ENCODE peak calls at places on chromosome 20, in eight cellular contexts. F, M, R, Y, G, N, C and X are unnamed samples.

GRCh38 chr20:3408251-3408637 is 775 bp upstream of the DNAAF9 start:
- DNase-seq in F (no peak), M (no peak), R (no peak), Y (no peak), G (no peak), N (no peak), C (no peak), X (no peak)

GRCh38 chr20:60976913-60977312 is 275.1 kb upstream of the CDH4 start:
- DNase-seq in F (no peak), M (no peak), R (no peak), Y (no peak), G (no peak), N (no peak), C (no peak), X (no peak)

GRCh38 chr20:59004493-59004762 is 2.6 kb downstream of the CTSZ start:
- DNase-seq in F (no peak), M (no peak), R (no peak), Y (peak; percentile 53), G (no peak), N (no peak), C (no peak), X (peak; percentile 30)

GRCh38 chr20:32522775-32523612 is 62.1 kb downstream of the NOL4L start:
- DNase-seq in F (no peak), M (no peak), R (no peak), Y (no peak), G (no peak), N (peak; percentile 30), C (peak; percentile 89), X (no peak)

GRCh38 chr20:12528591-12529041 is 480.2 kb upstream of the SPTLC3 start:
- DNase-seq in F (no peak), M (no peak), R (no peak), Y (no peak), G (no peak), N (no peak), C (no peak), X (no peak)

GRCh38 chr20:25017257-25017803 is 24.8 kb upstream of the APMAP start:
- DNase-seq in F (no peak), M (peak; percentile 87), R (peak; percentile 16), Y (no peak), G (no peak), N (no peak), C (peak; percentile 64), X (no peak)

GRCh38 chr20:63881451-63882226 is 13.3 kb upstream of the DNAJC5 start:
- DNase-seq in F (no peak), M (no peak), R (no peak), Y (no peak), G (no peak), N (no peak), C (no peak), X (no peak)

GRCh38 chr20:35404614-35405259 is 7.0 kb downstream of the UQCC1 start:
- DNase-seq in F (no peak), M (no peak), R (no peak), Y (no peak), G (no peak), N (no peak), C (no peak), X (no peak)

GRCh38 chr20:59151391-59151790 is 12.2 kb upstream of the ZNF831 start:
- DNase-seq in F (no peak), M (no peak), R (no peak), Y (no peak), G (no peak), N (no peak), C (no peak), X (no peak)

GRCh38 chr20:10848810-10849370 is 175.1 kb upstream of the JAG1 start:
- DNase-seq in F (no peak), M (peak; percentile 49), R (no peak), Y (peak; percentile 30), G (no peak), N (peak; percentile 98), C (peak; percentile 93), X (no peak)

GRCh38 chr20:8545212-8545611 is 413.1 kb downstream of the PLCB1 start:
- DNase-seq in F (no peak), M (no peak), R (no peak), Y (no peak), G (no peak), N (peak; percentile 73), C (no peak), X (no peak)

GRCh38 chr20:12090920-12091319 is 173.2 kb downstream of the BTBD3 start:
- DNase-seq in F (no peak), M (no peak), R (no peak), Y (no peak), G (no peak), N (no peak), C (no peak), X (no peak)

GRCh38 chr20:6044102-6044501 is 9.8 kb downstream of the LRRN4 start:
- DNase-seq in F (no peak), M (no peak), R (no peak), Y (no peak), G (peak; percentile 26), N (no peak), C (peak; percentile 23), X (no peak)

GRCh38 chr20:6629564-6629963 is 137.9 kb upstream of the BMP2 start:
- DNase-seq in F (no peak), M (no peak), R (no peak), Y (no peak), G (no peak), N (no peak), C (no peak), X (no peak)

GRCh38 chr20:58446264-58446937 is 57.4 kb downstream of the VAPB start:
- DNase-seq in F (no peak), M (no peak), R (no peak), Y (no peak), G (no peak), N (no peak), C (no peak), X (no peak)

GRCh38 chr20:64156136-64156885 is 7.9 kb upstream of the MYT1 start:
- DNase-seq in F (no peak), M (no peak), R (no peak), Y (no peak), G (no peak), N (no peak), C (no peak), X (no peak)

GRCh38 chr20:53343433-53343832 is 250.2 kb downstream of the ZNF217 start:
- DNase-seq in F (no peak), M (no peak), R (no peak), Y (no peak), G (no peak), N (no peak), C (no peak), X (no peak)

GRCh38 chr20:26218301-26218700 is 521.6 kb upstream of the ZNF337 start:
- DNase-seq in F (no peak), M (no peak), R (no peak), Y (no peak), G (no peak), N (no peak), C (no peak), X (no peak)

GRCh38 chr20:14696937-14697336 is 359.5 kb upstream of the FLRT3 start:
- DNase-seq in F (no peak), M (no peak), R (no peak), Y (no peak), G (no peak), N (no peak), C (no peak), X (no peak)

GRCh38 chr20:14698125-14698524 is 360.7 kb upstream of the FLRT3 start:
- DNase-seq in F (no peak), M (no peak), R (no peak), Y (no peak), G (no peak), N (no peak), C (no peak), X (no peak)

GRCh38 chr20:14698605-14699373 is 361.4 kb upstream of the FLRT3 start:
- DNase-seq in F (no peak), M (no peak), R (no peak), Y (no peak), G (no peak), N (no peak), C (no peak), X (no peak)

GRCh38 chr20:14706555-14706954 is 369.1 kb upstream of the FLRT3 start:
- DNase-seq in F (no peak), M (no peak), R (no peak), Y (no peak), G (no peak), N (no peak), C (no peak), X (no peak)

GRCh38 chr20:14700641-14700965 is 363.2 kb upstream of the FLRT3 start:
- DNase-seq in F (no peak), M (no peak), R (no peak), Y (no peak), G (no peak), N (peak; percentile 18), C (no peak), X (no peak)
- H3K27ac ChIP-seq in F (no peak overlapping the region), M (no peak overlapping the region), R (no peak overlapping the region), Y (no peak overlapping the region), G (no peak overlapping the region), N (no peak overlapping the region), C (no peak overlapping the region), X (no peak overlapping the region)

GRCh38 chr20:37991506-37992302 is 41.6 kb downstream of the TTI1 start:
- DNase-seq in F (no peak), M (no peak), R (no peak), Y (no peak), G (no peak), N (no peak), C (no peak), X (no peak)
- H3K36me3 ChIP-seq in F (peaks cover 62% of the 10 kb centered on the region), M (no peaks in the 10 kb centered on the region), R (peaks cover 20% of the 10 kb centered on the region), Y (peaks cover 46% of the 10 kb centered on the region), G (peaks cover 93% of the 10 kb centered on the region), N (peaks cover 6% of the 10 kb centered on the region), C (peaks cover 32% of the 10 kb centered on the region), X (peaks cover 38% of the 10 kb centered on the region)

DNA sequence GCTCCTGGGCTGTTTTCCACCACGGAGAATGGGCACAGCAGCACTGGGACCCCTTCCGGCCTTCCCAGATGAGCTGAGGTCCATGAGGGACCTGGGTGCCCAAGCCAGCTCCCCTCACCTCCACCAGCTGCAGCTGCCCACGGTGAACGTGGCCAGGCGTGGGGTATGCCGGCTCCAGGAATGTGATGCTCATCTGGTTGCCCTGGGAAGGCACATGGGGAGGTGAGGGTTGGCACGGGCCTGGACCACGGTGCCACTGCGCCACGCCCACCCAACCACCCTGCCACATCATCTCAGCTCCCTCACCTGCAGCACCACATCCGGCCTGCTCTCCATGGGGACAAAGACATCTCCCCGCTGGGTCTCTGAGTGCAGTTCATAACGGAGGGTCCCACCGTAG is 23.8 kb downstream of the ADRM1 start:
- DNase-seq in F (no peak), M (no peak), R (no peak), Y (no peak), G (no peak), N (no peak), C (no peak), X (no peak)
- H3K27ac ChIP-seq in F (no peak overlapping the region), M (no peak overlapping the region), R (no peak overlapping the region), Y (no peak overlapping the region), G (no peak overlapping the region), N (no peak overlapping the region), C (no peak overlapping the region), X (no peak overlapping the region)

DNA sequence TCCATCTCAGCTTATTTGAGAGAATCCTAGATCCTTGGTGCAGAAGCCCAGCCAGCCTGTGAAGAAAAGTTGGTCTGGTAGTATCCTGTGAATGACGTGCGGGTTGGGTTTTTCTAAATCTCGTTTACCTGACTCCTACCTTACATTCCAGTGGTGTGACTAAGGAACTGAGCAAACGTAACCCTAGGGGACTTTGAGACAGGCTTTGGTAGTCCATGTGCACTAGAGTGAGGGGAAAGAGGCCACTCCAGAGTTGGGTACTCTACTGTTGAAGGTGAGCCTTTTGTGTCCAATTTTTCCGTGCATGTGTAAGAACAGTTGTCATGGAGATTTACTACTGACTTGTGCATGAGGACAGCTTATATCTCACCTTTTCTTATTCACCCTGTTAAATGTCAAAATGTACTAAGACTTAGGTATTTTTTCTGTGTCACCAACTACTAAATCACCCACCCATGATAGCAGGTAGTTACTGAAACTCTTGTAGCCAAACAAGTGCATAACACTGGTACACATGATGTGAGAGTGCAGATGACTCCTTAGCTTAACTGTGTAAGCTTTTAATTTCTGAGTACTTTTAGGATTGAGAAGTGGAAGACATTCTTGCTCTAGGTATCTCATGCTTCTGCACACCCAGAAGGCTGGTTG is 26.3 kb upstream of the PLCG1 start:
- DNase-seq in F (no peak), M (peak; percentile 33), R (no peak), Y (no peak), G (no peak), N (no peak), C (peak; percentile 90), X (no peak)
- H3K36me3 ChIP-seq in F (peaks cover 91% of the 10 kb centered on the region), M (peaks cover 62% of the 10 kb centered on the region), R (peaks cover 52% of the 10 kb centered on the region), Y (peaks cover 100% of the 10 kb centered on the region), G (peaks cover 87% of the 10 kb centered on the region), N (peaks cover 20% of the 10 kb centered on the region), C (peaks cover 28% of the 10 kb centered on the region), X (peaks cover 63% of the 10 kb centered on the region)